ENCODE peak calls at places on chromosomes 5 and 9, in nine cellular contexts. N is AG04450, Q is upper lobe of left lung, Y is left lung, Z is IMR-90, K is stomach, V is breast epithelium, W is lower lobe of right lung, H is endodermal cell. E is an unnamed sample.

GRCh38 chr5:82058710-82059109 is 86.9 kb downstream of the ATG10 start:
- DNase-seq in K (no peak), W (no peak), N (no peak), Y (no peak), Q (no peak), V (no peak), Z (peak; percentile 18), H (no peak), E (no peak)

GRCh38 chr9:84953252-84953773 is 283.8 kb downstream of the NTRK2 start:
- DNase-seq in Z (no peak), W (no peak), N (no peak), Q (no peak), V (no peak), Y (no peak), H (no peak), K (no peak), E (no peak)

GRCh38 chr5:45696206-45696836 is at the start of gene HCN1:
- DNase-seq in Z (peak; percentile 32), Y (peak; percentile 73), W (peak; percentile 81), N (no peak), Q (peak; percentile 93), V (peak; percentile 74), K (peak; percentile 60), H (peak; percentile 95), E (no peak)

GRCh38 chr9:89505795-89506385 is 8.0 kb upstream of the SEMA4D start:
- DNase-seq in Y (no peak), H (no peak), K (peak; percentile 57), Z (no peak), N (no peak), W (no peak), V (no peak), Q (no peak), E (no peak)

GRCh38 chr5:180135967-180136641 is 64.5 kb upstream of the RNF130 start:
- DNase-seq in V (peak; percentile 24), W (peak; percentile 33), H (no peak), Z (no peak), Q (peak; percentile 77), K (peak; percentile 19), Y (no peak), N (no peak), E (no peak)

GRCh38 chr5:129904667-129905466 is 602 bp downstream of the CHSY3 start:
- DNase-seq in N (no peak), K (no peak), V (no peak), Z (no peak), Q (peak; percentile 88), H (peak; percentile 75), Y (peak; percentile 32), W (peak; percentile 44), E (no peak)

GRCh38 chr5:176744584-176744965 is 65.8 kb upstream of the UNC5A start:
- DNase-seq in Y (no peak), V (no peak), W (no peak), Z (no peak), N (no peak), Q (no peak), K (no peak), H (peak; percentile 72), E (no peak)

GRCh38 chr5:36388288-36388687 is 86.6 kb upstream of the RANBP3L start:
- DNase-seq in H (no peak), W (no peak), K (no peak), N (no peak), Y (no peak), V (no peak), Z (no peak), Q (no peak), E (no peak)

GRCh38 chr9:2570615-2571479 is 50.7 kb upstream of the VLDLR start:
- DNase-seq in K (peak; percentile 87), V (no peak), N (peak; percentile 11), Y (peak; percentile 62), H (no peak), Z (peak; percentile 62), W (peak; percentile 87), Q (no peak), E (peak; percentile 13)

GRCh38 chr9:2568689-2569088 is 52.9 kb upstream of the VLDLR start:
- DNase-seq in N (no peak), V (no peak), H (no peak), Y (no peak), Q (no peak), K (no peak), W (no peak), Z (no peak), E (no peak)

GRCh38 chr9:2560175-2560574 is 61.4 kb upstream of the VLDLR start:
- DNase-seq in W (no peak), K (no peak), H (peak; percentile 53), Y (no peak), Z (no peak), N (no peak), V (no peak), Q (no peak), E (no peak)

GRCh38 chr9:2567922-2568321 is 53.7 kb upstream of the VLDLR start:
- DNase-seq in W (no peak), V (no peak), Z (no peak), H (no peak), K (no peak), Q (no peak), Y (no peak), N (no peak), E (no peak)

DNA sequence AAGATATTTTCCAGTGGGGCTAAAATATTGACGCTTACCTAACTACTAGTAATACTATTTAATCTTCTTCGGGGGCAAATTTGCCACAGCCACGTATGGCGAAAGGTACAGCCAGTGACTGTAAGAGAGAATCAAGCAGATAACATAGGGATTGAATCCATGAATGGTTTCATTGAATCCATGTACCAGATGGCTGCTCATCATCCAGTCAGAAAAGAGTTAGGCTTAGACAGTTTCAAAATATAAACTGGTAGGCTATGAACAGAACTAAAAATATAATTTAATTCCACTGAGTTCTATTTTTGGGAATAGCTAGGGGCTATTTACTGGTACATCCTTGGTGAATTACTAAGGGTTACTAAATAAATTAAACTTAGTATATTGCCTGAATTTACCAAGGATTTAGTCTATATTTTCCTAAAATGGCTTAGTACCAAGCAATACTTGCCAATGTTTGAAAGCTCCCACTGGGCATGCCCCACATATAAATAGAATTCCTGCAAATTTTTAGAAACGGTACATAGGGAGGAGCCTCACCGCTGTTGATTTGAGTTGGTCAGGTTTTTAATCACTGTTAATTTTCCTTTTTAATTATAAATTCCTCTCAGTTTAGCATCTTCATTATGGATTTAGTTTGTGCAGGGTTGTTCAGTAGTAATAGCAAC is 55.8 kb upstream of the VLDLR start:
- DNase-seq in K (no peak), W (no peak), V (no peak), N (no peak), Z (no peak), Q (no peak), H (no peak), Y (no peak), E (no peak)
- TF ChIP-seq CTCF in K (no peak), W (no peak), V (no peak), N (no peak), Z (no peak), Q (no peak), H (no peak), Y (no peak), E (no peak)

GRCh38 chr9:21576331-21577189 is 94.4 kb upstream of the IFNE start:
- DNase-seq in Z (peak; percentile 87), W (no peak), K (no peak), V (no peak), H (peak; percentile 42), Y (no peak), N (peak; percentile 55), Q (no peak), E (no peak)

GRCh38 chr9:21579743-21580142 is 97.6 kb upstream of the IFNE start:
- DNase-seq in Y (no peak), V (no peak), K (no peak), H (no peak), Z (no peak), Q (no peak), W (no peak), N (no peak), E (no peak)

GRCh38 chr9:21583628-21584027 is 101.5 kb upstream of the IFNE start:
- DNase-seq in N (no peak), H (no peak), K (no peak), V (no peak), Q (no peak), Z (no peak), Y (no peak), W (no peak), E (no peak)

GRCh38 chr9:21580636-21581353 is 98.7 kb upstream of the IFNE start:
- DNase-seq in H (no peak), Y (no peak), N (no peak), K (peak; percentile 27), Z (no peak), V (no peak), Q (no peak), W (no peak), E (no peak)

GRCh38 chr9:21579209-21579608 is 97.1 kb upstream of the IFNE start:
- DNase-seq in K (no peak), Q (no peak), Y (no peak), V (no peak), H (no peak), Z (peak; percentile 10), N (no peak), W (no peak), E (no peak)
- H3K4me3 ChIP-seq in K (no peak overlapping the region), Q (no peak overlapping the region), Y (no peak overlapping the region), V (no peak overlapping the region), H (no peak overlapping the region), Z (no peak overlapping the region), N (no peak overlapping the region), W (no peak overlapping the region), E (no peak overlapping the region)

GRCh38 chr5:167577616-167578015 is 713.8 kb upstream of the WWC1 start:
- DNase-seq in V (no peak), K (no peak), Q (no peak), Z (no peak), Y (no peak), H (no peak), W (no peak), N (no peak), E (no peak)
- H3K27me3 ChIP-seq in V (no peaks in the 10 kb centered on the region), K (peaks cover 55% of the 10 kb centered on the region), Q (no peaks in the 10 kb centered on the region), Z (peaks cover 19% of the 10 kb centered on the region), Y (peaks cover 43% of the 10 kb centered on the region), H (no peaks in the 10 kb centered on the region), W (peaks cover 48% of the 10 kb centered on the region), N (peaks cover 13% of the 10 kb centered on the region), E (no peaks in the 10 kb centered on the region)

GRCh38 chr5:139669681-139670368 is 21.7 kb downstream of the CXXC5 start:
- DNase-seq in K (peak; percentile 37), N (no peak), Z (no peak), W (no peak), Q (peak; percentile 83), Y (no peak), V (no peak), H (peak; percentile 59), E (no peak)

GRCh38 chr5:139668064-139668880 is 20.1 kb downstream of the CXXC5 start:
- DNase-seq in H (peak; percentile 83), Y (no peak), Z (no peak), K (peak; percentile 49), W (no peak), V (no peak), Q (peak; percentile 92), N (no peak), E (peak; percentile 73)

GRCh38 chr5:139671096-139671841 is 23.1 kb downstream of the CXXC5 start:
- DNase-seq in W (no peak), K (no peak), Q (peak; percentile 84), Y (no peak), H (no peak), V (no peak), N (no peak), Z (no peak), E (peak; percentile 70)

GRCh38 chr5:139668924-139669680 is 21.0 kb downstream of the CXXC5 start:
- DNase-seq in Q (peak; percentile 47), K (no peak), Z (no peak), V (no peak), Y (no peak), N (no peak), W (no peak), H (no peak), E (peak; percentile 41)

DNA sequence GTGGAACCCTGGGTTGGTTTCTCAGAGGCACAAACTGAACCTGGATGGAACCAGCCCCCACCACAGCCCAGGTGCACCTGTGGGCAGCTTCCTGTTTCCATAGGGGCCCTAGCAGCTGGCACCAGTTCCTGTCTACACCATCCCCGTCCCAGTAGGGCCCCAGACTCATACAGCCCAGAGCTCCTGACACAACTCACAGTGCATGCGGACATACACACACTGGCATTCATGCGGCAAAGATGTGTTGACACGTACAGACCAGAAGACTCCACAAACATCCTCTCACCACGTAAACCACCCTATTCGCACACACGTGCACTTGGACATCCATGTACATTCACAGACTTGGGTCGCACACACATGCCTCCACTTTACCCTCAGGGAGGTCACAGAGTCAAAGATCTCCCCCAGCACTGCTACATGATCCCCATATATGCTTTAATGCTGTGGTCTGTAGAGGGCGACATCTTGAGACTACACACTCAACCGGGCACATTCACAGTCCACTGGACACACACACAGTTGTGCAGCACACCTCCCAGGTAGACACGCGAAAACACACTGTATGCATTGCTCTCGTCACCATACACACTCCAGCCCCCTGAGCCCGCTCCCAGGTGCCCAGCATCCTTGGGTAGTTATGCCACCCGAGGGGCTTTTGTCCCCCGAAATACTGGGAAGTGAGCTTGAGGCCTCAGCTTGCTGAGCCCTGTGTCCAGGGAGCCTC is 22.4 kb downstream of the CXXC5 start:
- DNase-seq in W (no peak), Z (no peak), Q (no peak), K (no peak), H (no peak), V (no peak), Y (no peak), N (no peak), E (peak; percentile 85)
- TF ChIP-seq CTCF in W (peak; percentile 15), Z (peak; percentile 33), Q (no peak), K (no peak), H (peak; percentile 46), V (no peak), Y (no peak), N (peak; percentile 39), E (peak; percentile 51)